ENCODE peak calls at places on chromosomes 7 and 10, in four cellular contexts. Z, G, H and D are unnamed samples. For H3K4me1, the result is how much of the 10 kb centered on the place peaks cover.

GRCh38 chr7:128885370-128886187 is 22.9 kb downstream of the ATP6V1F start:
- DNase-seq in H (no peak), G (no peak), Z (no peak), D (no peak)

GRCh38 chr7:117098457-117098856 is 145.2 kb downstream of the ST7 start:
- DNase-seq in H (no peak), Z (no peak), G (no peak), D (no peak)

GRCh38 chr10:4883079-4883739 is 57.2 kb downstream of the AKR1E2 start:
- DNase-seq in Z (no peak), H (no peak), G (no peak), D (no peak)

GRCh38 chr10:122113161-122113944 is 124.4 kb downstream of the TACC2 start:
- DNase-seq in Z (peak), G (peak), H (peak), D (peak)

GRCh38 chr10:71064413-71065118 is 147.8 kb upstream of the UNC5B start:
- DNase-seq in G (no peak), Z (no peak), H (no peak), D (no peak)

GRCh38 chr10:129025774-129026173 is 441.3 kb upstream of the MGMT start:
- DNase-seq in G (no peak), H (no peak), Z (no peak), D (no peak)

GRCh38 chr7:149666360-149666905 is 107.0 kb downstream of the ZNF467 start:
- DNase-seq in H (no peak), G (no peak), Z (no peak), D (no peak)

GRCh38 chr7:82713506-82713905 is 269.9 kb upstream of the CACNA2D1 start:
- DNase-seq in G (no peak), Z (no peak), H (no peak), D (no peak)

GRCh38 chr10:70193391-70193844 is 23.1 kb upstream of the SAR1A start:
- DNase-seq in G (no peak), Z (no peak), H (no peak), D (no peak)

GRCh38 chr7:37248396-37248836 is 200.2 kb downstream of the ELMO1 start:
- DNase-seq in H (no peak), Z (no peak), G (no peak), D (no peak)

GRCh38 chr10:72783290-72783689 is 91.3 kb downstream of the MCU start:
- DNase-seq in Z (no peak), H (no peak), G (no peak), D (no peak)

GRCh38 chr10:91340613-91341362 is 69.4 kb upstream of the HECTD2 start:
- DNase-seq in G (no peak), H (no peak), Z (no peak), D (no peak)

GRCh38 chr10:85379338-85379737 is 987.3 kb downstream of the GRID1 start:
- DNase-seq in H (no peak), Z (no peak), G (no peak), D (no peak)

GRCh38 chr7:80047856-80048459 is 86.7 kb upstream of the GNAI1 start:
- DNase-seq in G (no peak), H (no peak), Z (no peak), D (no peak)

GRCh38 chr7:604884-605531 is 85.4 kb upstream of the PDGFA start:
- DNase-seq in Z (no peak), G (peak), H (no peak), D (no peak)

GRCh38 chr10:36492590-36493510 is 632.5 kb upstream of the ANKRD30A start:
- DNase-seq in G (no peak), H (no peak), Z (no peak), D (no peak)

GRCh38 chr10:86034710-86035109 is 331.9 kb downstream of the GRID1 start:
- DNase-seq in H (no peak), G (no peak), Z (no peak), D (no peak)

GRCh38 chr10:118251791-118252190 is 90.3 kb downstream of the FAM204A start:
- DNase-seq in H (no peak), G (no peak), Z (peak), D (no peak)

GRCh38 chr7:17434191-17434590 is 135.7 kb downstream of the AHR start:
- DNase-seq in H (no peak), G (no peak), Z (no peak), D (no peak)

GRCh38 chr10:126913316-126913715 is 8.1 kb downstream of the DOCK1 start:
- DNase-seq in Z (no peak), H (no peak), G (no peak), D (no peak)

GRCh38 chr10:129936266-129936922 is 27.7 kb downstream of the EBF3 start:
- DNase-seq in H (no peak), Z (no peak), G (peak), D (no peak)

GRCh38 chr7:157826566-157826965 is 489.8 kb downstream of the DNAJB6 start:
- DNase-seq in G (no peak), Z (no peak), H (no peak), D (no peak)

GRCh38 chr7:138396251-138397070 is 63.6 kb upstream of the TRIM24 start:
- DNase-seq in H (no peak), Z (no peak), G (peak), D (peak)

GRCh38 chr10:29554660-29555059 is 80.1 kb downstream of the SVIL start:
- DNase-seq in Z (no peak), G (no peak), H (no peak), D (no peak)

GRCh38 chr10:133116455-133116854 is 28.7 kb downstream of the ADGRA1 start:
- DNase-seq in Z (no peak), G (no peak), H (no peak), D (no peak)

GRCh38 chr7:115561341-115562110 is 469.0 kb downstream of the TFEC start:
- DNase-seq in Z (no peak), G (no peak), H (no peak), D (no peak)

GRCh38 chr10:94358480-94358879 is 4.3 kb downstream of the NOC3L start:
- DNase-seq in G (no peak), Z (no peak), H (no peak), D (no peak)

GRCh38 chr10:3769511-3769910 is 15.5 kb downstream of the KLF6 start:
- DNase-seq in Z (peak), G (no peak), H (no peak), D (no peak)

GRCh38 chr10:89574348-89574747 is 39.0 kb upstream of the SLC16A12 start:
- DNase-seq in Z (no peak), H (no peak), G (no peak), D (no peak)

GRCh38 chr7:68925241-68925640 is 673.0 kb upstream of the AUTS2 start:
- DNase-seq in H (no peak), G (no peak), Z (no peak), D (no peak)

GRCh38 chr7:1567082-1567771 is 2.6 kb downstream of the PSMG3 start:
- DNase-seq in H (no peak), Z (no peak), G (peak), D (peak)

GRCh38 chr7:150964593-150965111 is 13.5 kb downstream of the KCNH2 start:
- DNase-seq in G (no peak), Z (no peak), H (no peak), D (peak)

GRCh38 chr10:470339-471003 is 219.0 kb downstream of the DIP2C start:
- DNase-seq in Z (no peak), H (peak), G (no peak), D (no peak)

GRCh38 chr7:131327049-131327625 is 539 bp upstream of the MKLN1 start:
- DNase-seq in Z (peak), G (peak), H (peak), D (peak)

GRCh38 chr10:94343159-94343558 is 19.6 kb downstream of the NOC3L start:
- DNase-seq in H (no peak), Z (no peak), G (no peak), D (no peak)

GRCh38 chr7:73518470-73518869 is 3.6 kb downstream of the BAZ1B start:
- DNase-seq in H (no peak), Z (no peak), G (peak), D (peak)
- H3K27ac ChIP-seq in H (no peak), Z (no peak), G (no peak), D (no peak)

GRCh38 chr10:102660891-102661613 is 16.8 kb downstream of the TRIM8 start:
- DNase-seq in G (peak), H (no peak), Z (no peak), D (peak)
- TF ChIP-seq POLR2A in G (no peak), H (no peak), Z (no peak), D (no peak)

GRCh38 chr10:103759100-103759781 is 96.1 kb downstream of the SH3PXD2A start:
- DNase-seq in G (no peak), Z (peak), H (no peak), D (peak)
- H3K4me1 ChIP-seq in G (under half), Z (under half), H (under half), D (under half)

GRCh38 chr7:94374721-94375120 is 20.0 kb upstream of the COL1A2 start:
- DNase-seq in H (no peak), Z (no peak), G (no peak), D (no peak)
- H3K27ac ChIP-seq in H (peak), Z (peak), G (peak), D (peak)